ENCODE peak calls at places on chromosomes 5 and 9, in five cellular contexts. Y is small intestine; F is heart left ventricle; B is effector memory CD8-positive, alpha-beta T cell; M is sigmoid colon. E is an unnamed sample.

GRCh38 chr5:33781286-33781685 is 110.5 kb downstream of the ADAMTS12 start:
- DNase-seq in B (no peak), M (peak), F (peak), Y (no peak), E (no peak)

GRCh38 chr9:93143830-93144530 is 9.9 kb upstream of the NINJ1 start:
- DNase-seq in Y (no peak), M (no peak), F (no peak), B (peak), E (no peak)

GRCh38 chr5:67377651-67378050 is 181.1 kb upstream of the CD180 start:
- DNase-seq in B (no peak), M (no peak), F (no peak), Y (no peak), E (no peak)

GRCh38 chr5:127934791-127935256 is 148.7 kb upstream of the SLC12A2 start:
- DNase-seq in F (no peak), M (no peak), B (no peak), Y (peak), E (no peak)

GRCh38 chr9:99851028-99851822 is 29.5 kb downstream of the NR4A3 start:
- DNase-seq in F (no peak), M (no peak), B (peak), Y (peak), E (peak)

GRCh38 chr5:132298305-132298704 is 4.1 kb downstream of the SLC22A4 start:
- DNase-seq in B (no peak), Y (no peak), F (no peak), M (no peak), E (no peak)

GRCh38 chr5:137997726-137998213 is 35.1 kb downstream of the FAM13B start:
- DNase-seq in Y (no peak), F (no peak), M (no peak), B (no peak), E (peak)

GRCh38 chr5:62538017-62538942 is 40.3 kb upstream of the LRRC70 start:
- DNase-seq in Y (no peak), F (no peak), B (no peak), M (no peak), E (no peak)

GRCh38 chr9:5628530-5629311 is at the start of gene RIC1:
- DNase-seq in B (peak), M (peak), Y (peak), F (peak), E (peak)

GRCh38 chr5:94471496-94471895 is 146.9 kb downstream of the KIAA0825 start:
- DNase-seq in F (no peak), Y (no peak), B (no peak), M (no peak), E (no peak)

GRCh38 chr9:95641591-95641990 is 124.8 kb upstream of the PTCH1 start:
- DNase-seq in F (no peak), B (no peak), Y (no peak), M (no peak), E (no peak)

GRCh38 chr9:117672397-117672796 is 31.8 kb upstream of the TLR4 start:
- DNase-seq in F (no peak), Y (no peak), M (no peak), B (no peak), E (no peak)

GRCh38 chr9:90310523-90310879 is 332.1 kb downstream of the DIRAS2 start:
- DNase-seq in F (no peak), M (no peak), Y (peak), B (no peak), E (no peak)

GRCh38 chr5:151082274-151082902 is 1.6 kb upstream of the TNIP1 start:
- DNase-seq in B (no peak), F (no peak), Y (peak), M (no peak), E (no peak)

GRCh38 chr5:54881286-54882005 is 103.9 kb downstream of the ESM1 start:
- DNase-seq in B (peak), M (no peak), F (no peak), Y (no peak), E (no peak)

GRCh38 chr9:136799079-136799853 is 3.1 kb downstream of the CCDC183 start:
- DNase-seq in F (no peak), M (no peak), B (no peak), Y (peak), E (no peak)

GRCh38 chr9:95044731-95045508 is 272.6 kb downstream of the FANCC start:
- DNase-seq in M (no peak), B (no peak), F (peak), Y (peak), E (no peak)

GRCh38 chr9:100324594-100325200 is 28.0 kb downstream of the TEX10 start:
- DNase-seq in B (no peak), M (no peak), F (no peak), Y (peak), E (no peak)

GRCh38 chr5:164235176-164235914 is 729.9 kb downstream of the MAT2B start:
- DNase-seq in B (no peak), F (no peak), Y (no peak), M (no peak), E (no peak)

GRCh38 chr5:101932599-101932998 is 363.5 kb downstream of the SLCO4C1 start:
- DNase-seq in B (no peak), M (no peak), F (no peak), Y (no peak), E (no peak)

GRCh38 chr9:78918976-78919375 is 622.1 kb downstream of the PSAT1 start:
- DNase-seq in B (no peak), F (no peak), Y (no peak), M (no peak), E (no peak)

GRCh38 chr5:170746081-170746951 is 37.2 kb upstream of the GABRP start:
- DNase-seq in B (no peak), F (peak), Y (no peak), M (no peak), E (no peak)

GRCh38 chr5:38540348-38540747 is 16.1 kb downstream of the LIFR start:
- DNase-seq in B (no peak), Y (no peak), M (no peak), F (peak), E (no peak)

GRCh38 chr9:97874617-97875016 is 21.6 kb downstream of the FOXE1 start:
- DNase-seq in M (no peak), B (no peak), F (no peak), Y (peak), E (no peak)

GRCh38 chr9:6415266-6415665 is 2.3 kb downstream of the UHRF2 start:
- DNase-seq in Y (no peak), M (no peak), B (no peak), F (no peak), E (no peak)